ENCODE peak calls at places on chromosomes 2 and 18, in five cellular contexts. One of them, this sample, is unnamed.

GRCh38 chr2:215384710-215385109 is 51.2 kb downstream of the FN1 start:
- DNase-seq in effector CD4-positive, alpha-beta T cell: no peak
- DNase-seq in activated CD4-positive, alpha-beta T cell treated with anti-CD3 and anti-CD28 coated beads for 48 hours: no peak
- DNase-seq in ELR: no peak
- DNase-seq in ACHN: no peak
- DNase-seq in this sample: no peak

GRCh38 chr2:158575051-158575635 is 118.4 kb downstream of the PKP4 start:
- DNase-seq in activated CD4-positive, alpha-beta T cell treated with anti-CD3 and anti-CD28 coated beads for 48 hours: no peak
- DNase-seq in ACHN: no peak
- DNase-seq in effector CD4-positive, alpha-beta T cell: no peak
- DNase-seq in ELR: no peak
- DNase-seq in this sample: peak

GRCh38 chr2:197309369-197310231 is 980 bp downstream of the ANKRD44 start:
- DNase-seq in ACHN: no peak
- DNase-seq in effector CD4-positive, alpha-beta T cell: peak
- DNase-seq in activated CD4-positive, alpha-beta T cell treated with anti-CD3 and anti-CD28 coated beads for 48 hours: peak
- DNase-seq in ELR: peak
- DNase-seq in this sample: no peak

GRCh38 chr2:133235959-133236358 is 332.3 kb downstream of the NCKAP5 start:
- DNase-seq in ELR: peak
- DNase-seq in ACHN: no peak
- DNase-seq in effector CD4-positive, alpha-beta T cell: no peak
- DNase-seq in activated CD4-positive, alpha-beta T cell treated with anti-CD3 and anti-CD28 coated beads for 48 hours: no peak
- DNase-seq in this sample: peak

GRCh38 chr2:183035954-183036669 is 2.1 kb downstream of the NCKAP1 start:
- DNase-seq in ELR: peak
- DNase-seq in activated CD4-positive, alpha-beta T cell treated with anti-CD3 and anti-CD28 coated beads for 48 hours: no peak
- DNase-seq in effector CD4-positive, alpha-beta T cell: no peak
- DNase-seq in ACHN: no peak
- DNase-seq in this sample: no peak

GRCh38 chr2:46174559-46175170 is 122.5 kb upstream of the EPAS1 start:
- DNase-seq in activated CD4-positive, alpha-beta T cell treated with anti-CD3 and anti-CD28 coated beads for 48 hours: no peak
- DNase-seq in ACHN: no peak
- DNase-seq in ELR: no peak
- DNase-seq in effector CD4-positive, alpha-beta T cell: no peak
- DNase-seq in this sample: no peak

GRCh38 chr18:47380153-47380552 is 128.7 kb upstream of the SKOR2 start:
- DNase-seq in ELR: no peak
- DNase-seq in effector CD4-positive, alpha-beta T cell: no peak
- DNase-seq in activated CD4-positive, alpha-beta T cell treated with anti-CD3 and anti-CD28 coated beads for 48 hours: no peak
- DNase-seq in ACHN: no peak
- DNase-seq in this sample: no peak

GRCh38 chr2:24957221-24957620 is 14.5 kb downstream of the DNAJC27 start:
- DNase-seq in ELR: no peak
- DNase-seq in ACHN: no peak
- DNase-seq in activated CD4-positive, alpha-beta T cell treated with anti-CD3 and anti-CD28 coated beads for 48 hours: no peak
- DNase-seq in effector CD4-positive, alpha-beta T cell: no peak
- DNase-seq in this sample: no peak

GRCh38 chr18:51339866-51340265 is 142.4 kb upstream of the MEX3C start:
- DNase-seq in ACHN: no peak
- DNase-seq in effector CD4-positive, alpha-beta T cell: no peak
- DNase-seq in activated CD4-positive, alpha-beta T cell treated with anti-CD3 and anti-CD28 coated beads for 48 hours: no peak
- DNase-seq in ELR: no peak
- DNase-seq in this sample: peak

This sample was measured in iris pigment epithelial cell.